ENCODE peak calls at places on chromosomes 16 and 17, in seven cellular contexts. Q is epithelial cell of esophagus, W is mucosa of descending colon, X is breast epithelium, C is GM12878, N is SJSA1, M is fibroblast of lung. E is an unnamed sample.

GRCh38 chr17:6555331-6556120 is 829 bp downstream of the PITPNM3 start:
- DNase-seq in Q (peak), W (peak), X (no peak), C (no peak), N (peak), M (peak), E (no peak)

GRCh38 chr16:4847774-4848587 is 700 bp downstream of the UBN1 start:
- DNase-seq in Q (peak), W (peak), X (peak), C (no peak), N (peak), M (peak), E (peak)

GRCh38 chr16:11359370-11359769 is 14.1 kb downstream of the RMI2 start:
- DNase-seq in Q (peak), W (no peak), X (peak), C (no peak), N (peak), M (peak), E (peak)

GRCh38 chr17:45371414-45372324 is 54.8 kb upstream of the MAP3K14 start:
- DNase-seq in Q (peak), W (peak), X (peak), C (no peak), N (peak), M (peak), E (peak)

GRCh38 chr16:88758227-88758943 is 26.6 kb downstream of the PIEZO1 start:
- DNase-seq in Q (peak), W (no peak), X (no peak), C (no peak), N (no peak), M (no peak), E (no peak)

GRCh38 chr17:7354262-7354781 is 634 bp upstream of the TMEM95 start:
- DNase-seq in Q (peak), W (no peak), X (no peak), C (no peak), N (no peak), M (peak), E (peak)

GRCh38 chr16:89201467-89202377 is 1.4 kb upstream of the SLC22A31 start:
- DNase-seq in Q (peak), W (peak), X (peak), C (no peak), N (no peak), M (peak), E (peak)

GRCh38 chr16:24997665-24998064 is 17.5 kb downstream of the ARHGAP17 start:
- DNase-seq in Q (no peak), W (no peak), X (no peak), C (no peak), N (no peak), M (no peak), E (no peak)

GRCh38 chr16:586047-586644 is 3.7 kb upstream of the RAB40C start:
- DNase-seq in Q (no peak), W (no peak), X (no peak), C (no peak), N (no peak), M (peak), E (no peak)

GRCh38 chr17:34797724-34798123 is 163.5 kb downstream of the CCT6B start:
- DNase-seq in Q (peak), W (no peak), X (no peak), C (no peak), N (no peak), M (peak), E (no peak)

GRCh38 chr17:53336281-53336680 is 486.4 kb upstream of the KIF2B start:
- DNase-seq in Q (peak), W (no peak), X (no peak), C (no peak), N (no peak), M (peak), E (no peak)

GRCh38 chr16:57104706-57105105 is 12.3 kb downstream of the CPNE2 start:
- DNase-seq in Q (no peak), W (no peak), X (no peak), C (no peak), N (no peak), M (no peak), E (no peak)

GRCh38 chr17:68135141-68135887 is 99.8 kb downstream of the KPNA2 start:
- DNase-seq in Q (no peak), W (no peak), X (no peak), C (no peak), N (no peak), M (no peak), E (no peak)

GRCh38 chr17:43020030-43020621 is 2.1 kb downstream of the VAT1 start:
- DNase-seq in Q (no peak), W (no peak), X (no peak), C (no peak), N (peak), M (no peak), E (no peak)

GRCh38 chr16:58128721-58129096 is 472 bp downstream of the CFAP20 start:
- DNase-seq in Q (no peak), W (peak), X (no peak), C (no peak), N (no peak), M (no peak), E (no peak)

GRCh38 chr16:25747160-25747758 is 55.5 kb downstream of the HS3ST4 start:
- DNase-seq in Q (peak), W (no peak), X (no peak), C (no peak), N (no peak), M (no peak), E (no peak)

GRCh38 chr17:62763891-62764600 is 44.1 kb downstream of the MARCHF10 start:
- DNase-seq in Q (no peak), W (no peak), X (no peak), C (no peak), N (no peak), M (no peak), E (no peak)

GRCh38 chr17:46727572-46728348 is 90.7 kb downstream of the WNT3 start:
- DNase-seq in Q (peak), W (no peak), X (no peak), C (no peak), N (peak), M (peak), E (no peak)

GRCh38 chr17:63476494-63476856 is 386 bp upstream of the ACE start:
- DNase-seq in Q (no peak), W (peak), X (no peak), C (no peak), N (no peak), M (peak), E (no peak)

GRCh38 chr17:72747416-72747815 is 345.1 kb downstream of the SLC39A11 start:
- DNase-seq in Q (no peak), W (no peak), X (no peak), C (no peak), N (no peak), M (no peak), E (no peak)

GRCh38 chr17:71247455-71248015 is 873.3 kb upstream of the SOX9 start:
- DNase-seq in Q (peak), W (no peak), X (no peak), C (no peak), N (no peak), M (no peak), E (no peak)

GRCh38 chr16:12601290-12601900 is 202.3 kb downstream of the CPPED1 start:
- DNase-seq in Q (no peak), W (no peak), X (no peak), C (no peak), N (no peak), M (no peak), E (no peak)

GRCh38 chr17:50270430-50271172 is 3.7 kb upstream of the TMEM92 start:
- DNase-seq in Q (no peak), W (no peak), X (peak), C (no peak), N (peak), M (peak), E (no peak)

GRCh38 chr16:86590501-86591144 is 12.3 kb downstream of the FOXL1 start:
- DNase-seq in Q (peak), W (no peak), X (no peak), C (no peak), N (peak), M (peak), E (peak)

GRCh38 chr17:51869387-51869786 is 289.1 kb downstream of the CA10 start:
- DNase-seq in Q (peak), W (no peak), X (no peak), C (no peak), N (no peak), M (peak), E (no peak)

GRCh38 chr17:54983260-54983659 is 14.7 kb downstream of the STXBP4 start:
- DNase-seq in Q (no peak), W (no peak), X (no peak), C (no peak), N (no peak), M (no peak), E (no peak)

GRCh38 chr16:46855389-46855788 is 24.4 kb upstream of the C16orf87 start:
- DNase-seq in Q (no peak), W (no peak), X (no peak), C (no peak), N (no peak), M (no peak), E (no peak)

GRCh38 chr17:72566671-72567484 is 446.1 kb downstream of the SOX9 start:
- DNase-seq in Q (no peak), W (no peak), X (no peak), C (no peak), N (no peak), M (no peak), E (no peak)

GRCh38 chr16:87460936-87461335 is 31.9 kb downstream of the ZCCHC14 start:
- DNase-seq in Q (no peak), W (no peak), X (no peak), C (no peak), N (no peak), M (no peak), E (no peak)

GRCh38 chr16:66878067-66878466 is 2.2 kb upstream of the PDP2 start:
- DNase-seq in Q (no peak), W (no peak), X (no peak), C (no peak), N (no peak), M (peak), E (no peak)

GRCh38 chr17:48995332-48995870 is 1.8 kb upstream of the IGF2BP1 start:
- DNase-seq in Q (no peak), W (no peak), X (no peak), C (no peak), N (peak), M (no peak), E (no peak)

GRCh38 chr17:27245230-27245696 is 48.7 kb upstream of the WSB1 start:
- DNase-seq in Q (peak), W (peak), X (peak), C (peak), N (peak), M (peak), E (peak)

GRCh38 chr17:37742762-37743611 is 1.9 kb downstream of the HNF1B start:
- DNase-seq in Q (no peak), W (peak), X (no peak), C (no peak), N (no peak), M (no peak), E (no peak)
- H3K4me3 ChIP-seq in Q (no peak), W (peak), X (peak), C (peak), N (peak), M (no peak), E (no peak)

GRCh38 chr17:38588775-38589174 is 17.0 kb downstream of the SRCIN1 start:
- DNase-seq in Q (no peak), W (no peak), X (no peak), C (no peak), N (no peak), M (no peak), E (no peak)
- H3K4me3 ChIP-seq in Q (no peak), W (no peak), X (no peak), C (no peak), N (no peak), M (no peak), E (no peak)

GRCh38 chr16:3501783-3502400 is 1.1 kb downstream of the CLUAP1 start:
- DNase-seq in Q (no peak), W (no peak), X (peak), C (no peak), N (no peak), M (no peak), E (no peak)
- H3K4me3 ChIP-seq in Q (peak), W (no peak), X (peak), C (peak), N (peak), M (peak), E (peak)

GRCh38 chr17:1123397-1124237 is 56.2 kb downstream of the ABR start:
- DNase-seq in Q (no peak), W (no peak), X (no peak), C (no peak), N (no peak), M (no peak), E (no peak)

GRCh38 chr17:1122681-1123396 is 56.9 kb downstream of the ABR start:
- DNase-seq in Q (peak), W (peak), X (peak), C (no peak), N (peak), M (peak), E (no peak)

GRCh38 chr17:1124896-1125774 is 54.6 kb downstream of the ABR start:
- DNase-seq in Q (no peak), W (no peak), X (no peak), C (no peak), N (no peak), M (peak), E (no peak)

GRCh38 chr17:1125775-1126120 is 54.0 kb downstream of the ABR start:
- DNase-seq in Q (no peak), W (no peak), X (no peak), C (no peak), N (no peak), M (no peak), E (no peak)

GRCh38 chr17:1124238-1124699 is 55.5 kb downstream of the ABR start:
- DNase-seq in Q (no peak), W (no peak), X (no peak), C (no peak), N (no peak), M (no peak), E (no peak)
- H3K4me3 ChIP-seq in Q (no peak), W (no peak), X (no peak), C (no peak), N (no peak), M (no peak), E (no peak)

DNA sequence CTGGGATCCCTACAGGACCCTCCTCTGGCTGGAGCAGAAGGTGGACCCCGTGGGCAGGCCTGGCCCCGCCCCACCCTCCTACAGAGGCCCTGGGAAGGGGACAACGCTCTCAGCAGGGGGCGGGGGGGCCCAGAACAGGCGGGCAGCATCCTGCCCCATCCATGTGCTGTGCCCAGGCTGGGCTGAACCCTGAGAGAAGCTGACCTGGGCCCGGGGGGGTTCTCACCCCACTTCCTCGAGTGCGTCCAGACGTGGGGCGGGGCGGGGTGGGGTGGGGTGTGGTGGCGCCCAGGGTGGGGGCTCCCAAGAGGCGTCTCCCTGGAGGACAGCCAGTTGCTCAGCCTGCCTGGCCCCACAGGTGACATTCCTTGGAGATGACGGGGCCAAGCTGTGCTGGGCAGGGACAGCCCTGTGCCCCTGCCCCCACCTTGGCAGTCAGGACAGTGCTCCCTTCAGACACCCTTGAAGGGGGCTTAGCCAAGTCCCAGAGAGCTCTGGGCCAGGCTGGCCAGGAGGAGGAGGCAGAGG is 390 bp upstream of the UNC13D start:
- DNase-seq in Q (peak), W (peak), X (peak), C (no peak), N (no peak), M (no peak), E (no peak)
- H3K4me3 ChIP-seq in Q (no peak), W (no peak), X (no peak), C (peak), N (no peak), M (no peak), E (no peak)

GRCh38 chr17:78716292-78716691 is 65.8 kb downstream of the CYTH1 start:
- DNase-seq in Q (no peak), W (no peak), X (no peak), C (no peak), N (no peak), M (no peak), E (no peak)
- H3K4me3 ChIP-seq in Q (no peak), W (no peak), X (no peak), C (peak), N (no peak), M (peak), E (no peak)

GRCh38 chr17:40497704-40498103 is 3.7 kb downstream of the TNS4 start:
- DNase-seq in Q (peak), W (no peak), X (no peak), C (no peak), N (no peak), M (no peak), E (no peak)
- H3K4me3 ChIP-seq in Q (peak), W (no peak), X (no peak), C (no peak), N (no peak), M (no peak), E (no peak)